ENCODE peak calls at places on chromosomes 16 and 17, in ten cellular contexts. V is breast epithelium; M is Caco-2; P is right cardiac atrium; Q is effector memory CD4-positive, alpha-beta T cell; Z is fibroblast of lung; G is tibial nerve; C is Peyer's patch; D is MM.1S; J is SJSA1. X is an unnamed sample.

GRCh38 chr16:70630960-70631745 is 15.2 kb upstream of the IL34 start:
- DNase-seq in V (no peak), M (no peak), P (no peak), Q (no peak), Z (peak; percentile 60), G (no peak), C (no peak), D (no peak), J (no peak), X (no peak)

GRCh38 chr17:3003401-3004149 is 59.8 kb downstream of the OR1D5 start:
- DNase-seq in V (no peak), M (no peak), P (peak; percentile 75), Q (no peak), Z (no peak), G (no peak), C (peak; percentile 81), D (no peak), J (no peak), X (no peak)

GRCh38 chr16:4661661-4662060 is 31.7 kb upstream of the NUDT16L1 start:
- DNase-seq in V (no peak), M (no peak), P (peak; percentile 39), Q (no peak), Z (no peak), G (no peak), C (no peak), D (no peak), J (no peak), X (no peak)

GRCh38 chr16:29983420-29984136 is 9.9 kb downstream of the TAOK2 start:
- DNase-seq in V (no peak), M (no peak), P (peak; percentile 31), Q (no peak), Z (no peak), G (no peak), C (no peak), D (no peak), J (no peak), X (no peak)

GRCh38 chr16:25228372-25228771 is 11.6 kb downstream of the AQP8 start:
- DNase-seq in V (no peak), M (no peak), P (no peak), Q (no peak), Z (no peak), G (no peak), C (no peak), D (no peak), J (no peak), X (no peak)

GRCh38 chr16:63804126-63804525 is 1317.7 kb downstream of the CDH11 start:
- DNase-seq in V (no peak), M (no peak), P (no peak), Q (no peak), Z (no peak), G (no peak), C (no peak), D (no peak), J (no peak), X (no peak)

GRCh38 chr16:30091474-30092372 is at the start of gene TBX6:
- DNase-seq in V (peak; percentile 89), M (peak; percentile 88), P (peak; percentile 97), Q (peak; percentile 89), Z (peak; percentile 84), G (peak; percentile 80), C (peak; percentile 97), D (peak; percentile 96), J (peak; percentile 88), X (peak; percentile 91)

GRCh38 chr16:88510091-88510719 is 57.1 kb downstream of the ZFPM1 start:
- DNase-seq in V (peak; percentile 60), M (no peak), P (no peak), Q (no peak), Z (no peak), G (no peak), C (no peak), D (no peak), J (no peak), X (no peak)

DNA sequence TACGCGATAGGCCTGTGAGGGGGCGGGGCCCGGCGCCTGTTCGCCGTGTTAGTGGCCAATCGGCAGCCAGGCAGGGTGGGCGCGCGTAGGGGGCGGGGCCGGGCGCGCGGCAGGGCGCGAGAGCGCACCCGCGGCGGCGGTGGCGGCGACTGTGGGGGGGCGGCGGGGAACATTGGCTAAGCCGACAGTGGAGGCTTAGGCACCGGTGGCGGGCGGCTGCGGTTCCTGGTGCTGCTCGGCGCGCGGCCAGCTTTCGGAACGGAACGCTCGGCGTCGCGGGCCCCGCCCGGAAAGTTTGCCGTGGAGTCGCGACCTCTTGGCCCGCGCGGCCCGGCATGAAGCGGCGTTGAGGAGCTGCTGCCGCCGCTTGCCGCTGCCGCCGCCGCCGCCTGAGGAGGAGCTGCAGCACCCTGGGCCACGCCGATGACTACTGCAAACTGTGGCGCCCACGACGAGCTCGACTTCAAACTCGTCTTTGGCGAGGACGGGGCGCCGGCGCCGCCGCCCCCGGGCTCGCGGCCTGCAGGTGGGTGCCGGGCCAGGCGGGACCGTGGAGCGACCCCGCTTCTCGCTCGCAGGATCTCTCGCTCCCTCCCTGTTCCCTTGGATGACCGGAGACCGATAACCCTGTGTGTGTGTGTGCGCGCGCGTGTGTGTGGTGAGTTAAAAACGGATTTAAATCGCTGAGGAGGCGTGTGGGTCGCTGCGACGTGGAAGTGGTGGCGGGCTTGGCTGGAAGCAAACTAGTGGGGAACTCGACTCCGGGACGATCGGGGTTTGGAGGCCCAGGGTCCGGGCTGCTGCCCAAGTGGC is at the start of gene NFATC3:
- DNase-seq in V (peak; percentile 99), M (peak; percentile 99), P (peak; percentile 100), Q (peak; percentile 99), Z (peak; percentile 96), G (peak; percentile 97), C (peak; percentile 100), D (peak; percentile 99), J (peak; percentile 90), X (peak; percentile 99)
- H3K4me1 ChIP-seq in V (peaks cover 12% of the 10 kb centered on the region), M (peaks cover 28% of the 10 kb centered on the region), P (peaks cover 9% of the 10 kb centered on the region), Q (peaks cover 48% of the 10 kb centered on the region), Z (peaks cover 9% of the 10 kb centered on the region), G (peaks cover 37% of the 10 kb centered on the region), C (peaks cover 59% of the 10 kb centered on the region), D (peaks cover 26% of the 10 kb centered on the region), J (peaks cover 19% of the 10 kb centered on the region), X (peaks cover 78% of the 10 kb centered on the region)

DNA sequence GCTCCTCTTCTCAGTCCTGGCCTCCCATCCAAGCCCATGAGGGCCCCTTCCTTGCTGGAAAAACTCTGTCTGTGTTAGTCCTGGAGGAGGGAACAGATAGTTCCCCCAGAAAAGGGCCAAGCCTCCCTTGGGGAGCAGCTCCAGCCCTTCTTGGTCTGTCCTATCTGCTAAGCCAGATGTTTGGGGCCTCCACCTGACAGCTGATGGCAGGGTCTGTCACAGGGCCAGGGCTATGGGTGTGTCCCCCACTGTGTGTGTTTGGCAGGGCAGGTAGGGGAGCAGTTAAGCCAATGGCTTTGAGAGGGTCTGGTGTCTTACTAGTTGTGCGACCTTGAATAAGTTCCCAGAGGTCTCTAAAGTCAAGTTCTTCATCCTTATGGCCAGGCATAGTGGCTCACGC is 13.6 kb upstream of the SLC4A1 start:
- DNase-seq in V (no peak), M (no peak), P (no peak), Q (no peak), Z (no peak), G (no peak), C (no peak), D (no peak), J (no peak), X (no peak)
- H3K4me1 ChIP-seq in V (no peaks in the 10 kb centered on the region), M (no peaks in the 10 kb centered on the region), P (peaks cover 2% of the 10 kb centered on the region), Q (no peaks in the 10 kb centered on the region), Z (peaks cover 3% of the 10 kb centered on the region), G (peaks cover 7% of the 10 kb centered on the region), C (peaks cover 16% of the 10 kb centered on the region), D (peaks cover 14% of the 10 kb centered on the region), J (peaks cover 11% of the 10 kb centered on the region), X (peaks cover 3% of the 10 kb centered on the region)

GRCh38 chr16:85207357-85207921 is 95.2 kb upstream of the CIBAR2 start:
- DNase-seq in V (no peak), M (no peak), P (peak; percentile 58), Q (no peak), Z (peak; percentile 55), G (no peak), C (no peak), D (no peak), J (no peak), X (no peak)

GRCh38 chr16:85208643-85209520 is 96.6 kb upstream of the CIBAR2 start:
- DNase-seq in V (no peak), M (no peak), P (peak; percentile 42), Q (no peak), Z (no peak), G (no peak), C (no peak), D (no peak), J (no peak), X (no peak)

GRCh38 chr16:85205747-85206471 is 93.6 kb upstream of the CIBAR2 start:
- DNase-seq in V (no peak), M (no peak), P (peak; percentile 65), Q (no peak), Z (peak; percentile 70), G (no peak), C (peak; percentile 64), D (no peak), J (no peak), X (no peak)

GRCh38 chr16:85208181-85208580 is 95.9 kb upstream of the CIBAR2 start:
- DNase-seq in V (no peak), M (no peak), P (peak; percentile 53), Q (no peak), Z (no peak), G (no peak), C (no peak), D (no peak), J (no peak), X (no peak)

DNA sequence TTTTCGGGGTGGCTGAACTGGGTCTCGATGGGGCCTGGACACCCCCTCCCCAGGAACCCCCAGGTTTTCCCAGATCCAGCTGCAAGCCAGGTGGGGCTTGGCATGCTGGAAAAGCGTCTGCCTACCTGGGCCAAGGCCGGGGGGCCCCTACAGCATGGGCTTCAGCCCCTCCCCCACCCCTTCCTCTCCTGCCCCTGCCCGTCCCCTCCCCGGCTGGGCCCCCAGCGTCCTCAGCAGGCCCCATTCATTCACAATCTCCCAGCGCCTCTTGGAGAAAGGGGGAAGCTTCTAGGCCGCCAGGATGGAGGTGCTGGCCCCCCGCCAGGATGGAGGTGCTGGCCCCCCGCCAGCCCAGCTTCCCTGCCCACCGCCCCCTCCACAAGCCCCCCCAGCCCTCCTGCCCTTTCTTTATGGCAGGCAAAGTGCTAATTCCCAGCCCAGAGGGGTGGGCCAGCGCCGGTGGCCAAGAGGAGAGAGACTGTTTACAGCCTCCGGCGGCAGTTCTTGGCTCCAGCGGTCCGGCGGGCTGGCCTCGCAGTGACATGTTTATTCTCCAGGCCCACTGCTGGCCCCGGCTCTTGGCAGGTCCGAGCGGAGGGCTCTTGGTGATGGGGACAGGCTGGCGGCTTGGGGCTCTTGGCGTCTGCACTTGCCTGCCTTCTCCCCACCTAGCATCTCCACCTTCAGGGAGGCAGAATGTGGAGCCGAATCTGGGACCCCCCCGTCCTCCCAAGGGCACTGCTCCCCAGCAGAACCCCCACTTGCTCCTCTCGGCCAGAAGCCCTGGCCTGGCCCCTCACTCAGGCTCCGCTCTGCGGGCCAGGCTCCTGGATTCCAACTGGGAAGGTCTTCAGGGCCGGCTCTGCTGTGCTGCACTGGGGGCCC is 94.4 kb upstream of the CIBAR2 start:
- DNase-seq in V (no peak), M (no peak), P (peak; percentile 95), Q (no peak), Z (peak; percentile 82), G (no peak), C (peak; percentile 59), D (no peak), J (peak; percentile 18), X (no peak)
- H3K4me1 ChIP-seq in V (peaks cover 20% of the 10 kb centered on the region), M (peaks cover 5% of the 10 kb centered on the region), P (peaks cover 22% of the 10 kb centered on the region), Q (no peaks in the 10 kb centered on the region), Z (peaks cover 55% of the 10 kb centered on the region), G (peaks cover 32% of the 10 kb centered on the region), C (peaks cover 32% of the 10 kb centered on the region), D (no peaks in the 10 kb centered on the region), J (peaks cover 57% of the 10 kb centered on the region), X (no peaks in the 10 kb centered on the region)

DNA sequence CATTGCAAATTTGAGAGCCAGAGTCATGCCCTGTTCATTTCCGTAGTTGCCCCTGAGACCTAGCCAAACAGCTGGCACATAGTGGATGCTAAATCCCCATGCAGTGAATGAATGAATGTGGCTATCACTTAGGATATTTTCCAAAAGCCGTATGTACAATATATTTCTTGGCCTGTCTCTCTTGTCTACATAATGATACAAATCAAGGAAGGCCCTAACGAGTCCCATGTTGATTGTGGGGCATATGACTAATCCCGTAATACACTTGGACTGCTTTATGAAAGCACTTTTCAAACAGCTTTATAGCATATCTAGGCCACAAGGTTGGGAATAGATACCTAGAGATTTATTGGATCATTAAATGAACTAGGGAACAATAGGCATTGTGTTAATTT is 478.0 kb downstream of the SLC39A11 start:
- DNase-seq in V (no peak), M (no peak), P (no peak), Q (no peak), Z (no peak), G (no peak), C (no peak), D (no peak), J (no peak), X (no peak)
- H3K4me1 ChIP-seq in V (no peaks in the 10 kb centered on the region), M (peaks cover 50% of the 10 kb centered on the region), P (no peaks in the 10 kb centered on the region), Q (peaks cover 8% of the 10 kb centered on the region), Z (no peaks in the 10 kb centered on the region), G (peaks cover 25% of the 10 kb centered on the region), C (peaks cover 31% of the 10 kb centered on the region), D (no peaks in the 10 kb centered on the region), J (peaks cover 25% of the 10 kb centered on the region), X (peaks cover 24% of the 10 kb centered on the region)